ENCODE peak calls at places on chromosomes 1 and 21, in four cellular contexts. Q, C, G and E are unnamed samples.

GRCh38 chr1:11521605-11522399 is 42.8 kb downstream of the DISP3 start:
- DNase-seq in G (no peak), C (no peak), Q (no peak), E (no peak)

GRCh38 chr1:234213576-234214128 is 159.6 kb upstream of the COA6 start:
- DNase-seq in C (no peak), Q (no peak), G (no peak), E (no peak)

GRCh38 chr1:152189657-152190442 is 30.8 kb upstream of the RPTN start:
- DNase-seq in Q (peak; percentile 48), G (peak; percentile 13), C (peak; percentile 32), E (peak; percentile 27)

GRCh38 chr1:3585940-3586568 is 25.3 kb downstream of the MEGF6 start:
- DNase-seq in C (no peak), Q (no peak), G (no peak), E (no peak)

GRCh38 chr1:172476218-172476811 is 32.4 kb upstream of the PIGC start:
- DNase-seq in Q (no peak), G (no peak), C (no peak), E (no peak)

GRCh38 chr1:48649880-48650279 is 126.8 kb downstream of the BEND5 start:
- DNase-seq in Q (no peak), G (no peak), C (no peak), E (no peak)

GRCh38 chr1:64911326-64911725 is 55.0 kb downstream of the JAK1 start:
- DNase-seq in C (no peak), Q (no peak), G (no peak), E (no peak)

GRCh38 chr1:18142471-18142870 is 34.9 kb downstream of the IGSF21 start:
- DNase-seq in C (no peak), G (no peak), Q (no peak), E (no peak)

GRCh38 chr1:177585492-177586220 is 384.2 kb downstream of the SEC16B start:
- DNase-seq in G (peak; percentile 86), Q (no peak), C (no peak), E (no peak)

GRCh38 chr1:9437931-9438330 is 101.3 kb upstream of the SLC25A33 start:
- DNase-seq in C (no peak), Q (no peak), G (no peak), E (no peak)

GRCh38 chr21:46420241-46421190 is 38.2 kb upstream of the DIP2A start:
- DNase-seq in Q (no peak), G (no peak), C (no peak), E (no peak)

GRCh38 chr1:43214465-43215444 is 42.6 kb downstream of the CFAP57 start:
- DNase-seq in Q (no peak), C (no peak), G (no peak), E (no peak)

GRCh38 chr1:4784761-4785160 is 130.4 kb downstream of the AJAP1 start:
- DNase-seq in C (no peak), Q (no peak), G (no peak), E (no peak)

GRCh38 chr1:99007366-99007765 is 2.7 kb upstream of the PLPPR5 start:
- DNase-seq in C (no peak), Q (no peak), G (no peak), E (no peak)

GRCh38 chr21:33070921-33071877 is 1.3 kb downstream of the OLIG1 start:
- DNase-seq in G (peak; percentile 41), Q (no peak), C (no peak), E (no peak)

GRCh38 chr1:187641463-187641862 is 812.7 kb downstream of the PLA2G4A start:
- DNase-seq in C (no peak), Q (no peak), G (no peak), E (no peak)

GRCh38 chr1:175373786-175374623 is 181.4 kb upstream of the KIAA0040 start:
- DNase-seq in G (peak; percentile 5), Q (no peak), C (no peak), E (peak; percentile 20)

GRCh38 chr1:17909634-17910033 is 154.5 kb downstream of the ACTL8 start:
- DNase-seq in C (no peak), Q (no peak), G (no peak), E (no peak)

GRCh38 chr1:53074313-53075154 is 12.5 kb downstream of the PODN start:
- DNase-seq in Q (no peak), G (no peak), C (no peak), E (no peak)

GRCh38 chr1:82733645-82734044 is 932.9 kb downstream of the ADGRL2 start:
- DNase-seq in C (no peak), Q (no peak), G (no peak), E (no peak)

GRCh38 chr1:20792177-20792576 is 5.1 kb upstream of the HP1BP3 start:
- DNase-seq in C (no peak), Q (no peak), G (no peak), E (no peak)

GRCh38 chr1:160101717-160102522 is 3.5 kb upstream of the IGSF8 start:
- DNase-seq in C (no peak), G (no peak), Q (no peak), E (no peak)

GRCh38 chr21:15449556-15449955 is 280.2 kb upstream of the USP25 start:
- DNase-seq in Q (no peak), C (no peak), G (no peak), E (no peak)

GRCh38 chr21:45468051-45468970 is 63.3 kb downstream of the COL18A1 start:
- DNase-seq in G (no peak), C (no peak), Q (no peak), E (no peak)

GRCh38 chr1:185846672-185847440 is 112.7 kb downstream of the HMCN1 start:
- DNase-seq in Q (no peak), C (no peak), G (no peak), E (no peak)

GRCh38 chr21:37208056-37208705 is 59.0 kb downstream of the VPS26C start:
- DNase-seq in Q (no peak), G (no peak), C (peak; percentile 74), E (peak; percentile 60)